ENCODE peak calls at places on chromosomes 7 and 10, in four cellular contexts. T is HS-5, L is nucleus accumbens, S is HT-29. E is an unnamed sample.

GRCh38 chr10:125125951-125126735 is 34.2 kb downstream of the CTBP2 start:
- DNase-seq in T (no peak), L (no peak), S (no peak), E (no peak)

GRCh38 chr7:55156919-55157318 is 138.1 kb downstream of the EGFR start:
- DNase-seq in S (no peak), T (no peak), L (no peak), E (no peak)

GRCh38 chr7:1073211-1073977 is 14.5 kb upstream of the GPER1 start:
- DNase-seq in S (no peak), L (no peak), T (no peak), E (no peak)

GRCh38 chr10:51034769-51035168 is 39.5 kb upstream of the PRKG1 start:
- DNase-seq in T (no peak), L (no peak), S (no peak), E (no peak)

GRCh38 chr10:113475381-113475807 is 77.5 kb upstream of the HABP2 start:
- DNase-seq in S (no peak), T (peak), L (no peak), E (no peak)

GRCh38 chr10:50387736-50388081 is 136.4 kb upstream of the ASAH2 start:
- DNase-seq in T (no peak), S (no peak), L (no peak), E (no peak)

GRCh38 chr7:65910237-65910636 is 37.4 kb downstream of the VKORC1L1 start:
- DNase-seq in T (no peak), L (no peak), S (no peak), E (no peak)

GRCh38 chr7:75795831-75796285 is 17.7 kb downstream of the CCL24 start:
- DNase-seq in L (no peak), T (no peak), S (no peak), E (no peak)

GRCh38 chr7:159067870-159068787 is 76.5 kb downstream of the VIPR2 start:
- DNase-seq in L (no peak), T (no peak), S (no peak), E (no peak)

E was measured in HepG2.